ENCODE peak calls at places on chromosomes 2 and 18, in seven cellular contexts. One of them, this sample, is unnamed.

GRCh38 chr18:25310045-25310444 is 41.9 kb downstream of the ZNF521 start:
- DNase-seq in bronchial epithelial cell: peak
- DNase-seq in CD8-positive, alpha-beta T cell: no peak
- DNase-seq in HCT116: peak
- DNase-seq in neural progenitor cell: peak
- DNase-seq in upper lobe of right lung: no peak
- DNase-seq in GM12865: peak
- DNase-seq in this sample: peak

GRCh38 chr2:145383961-145384360 is 864.0 kb upstream of the ZEB2 start:
- DNase-seq in bronchial epithelial cell: no peak
- DNase-seq in CD8-positive, alpha-beta T cell: no peak
- DNase-seq in HCT116: no peak
- DNase-seq in neural progenitor cell: no peak
- DNase-seq in upper lobe of right lung: no peak
- DNase-seq in GM12865: no peak
- DNase-seq in this sample: no peak

GRCh38 chr2:43311276-43311675 is 84.9 kb upstream of the ZFP36L2 start:
- DNase-seq in bronchial epithelial cell: peak
- DNase-seq in CD8-positive, alpha-beta T cell: no peak
- DNase-seq in HCT116: no peak
- DNase-seq in neural progenitor cell: no peak
- DNase-seq in upper lobe of right lung: no peak
- DNase-seq in GM12865: no peak
- DNase-seq in this sample: peak

GRCh38 chr18:35808796-35809195 is 163.7 kb upstream of the RMP24 start:
- DNase-seq in bronchial epithelial cell: no peak
- DNase-seq in CD8-positive, alpha-beta T cell: no peak
- DNase-seq in HCT116: no peak
- DNase-seq in neural progenitor cell: no peak
- DNase-seq in upper lobe of right lung: no peak
- DNase-seq in GM12865: no peak
- DNase-seq in this sample: no peak

GRCh38 chr2:46794693-46795317 is 120.8 kb downstream of the MCFD2 start:
- DNase-seq in bronchial epithelial cell: peak
- DNase-seq in CD8-positive, alpha-beta T cell: no peak
- DNase-seq in HCT116: no peak
- DNase-seq in neural progenitor cell: no peak
- DNase-seq in upper lobe of right lung: no peak
- DNase-seq in GM12865: no peak
- DNase-seq in this sample: peak

GRCh38 chr2:198141726-198142125 is 337.3 kb downstream of the PLCL1 start:
- DNase-seq in bronchial epithelial cell: no peak
- DNase-seq in CD8-positive, alpha-beta T cell: no peak
- DNase-seq in HCT116: no peak
- DNase-seq in neural progenitor cell: no peak
- DNase-seq in upper lobe of right lung: no peak
- DNase-seq in GM12865: no peak
- DNase-seq in this sample: no peak

GRCh38 chr2:146927080-146927714 is 917.6 kb upstream of the ACVR2A start:
- DNase-seq in bronchial epithelial cell: peak
- DNase-seq in CD8-positive, alpha-beta T cell: no peak
- DNase-seq in HCT116: peak
- DNase-seq in neural progenitor cell: peak
- DNase-seq in upper lobe of right lung: no peak
- DNase-seq in GM12865: peak
- DNase-seq in this sample: peak

GRCh38 chr2:68251855-68252406 is 401 bp downstream of the PPP3R1 start:
- DNase-seq in bronchial epithelial cell: no peak
- DNase-seq in CD8-positive, alpha-beta T cell: peak
- DNase-seq in HCT116: no peak
- DNase-seq in neural progenitor cell: peak
- DNase-seq in upper lobe of right lung: peak
- DNase-seq in GM12865: peak
- DNase-seq in this sample: peak

GRCh38 chr2:240520974-240521350 is 36.8 kb downstream of the ANKMY1 start:
- DNase-seq in bronchial epithelial cell: no peak
- DNase-seq in CD8-positive, alpha-beta T cell: no peak
- DNase-seq in HCT116: no peak
- DNase-seq in neural progenitor cell: no peak
- DNase-seq in upper lobe of right lung: no peak
- DNase-seq in GM12865: no peak
- DNase-seq in this sample: no peak

GRCh38 chr2:3222636-3223035 is 155.0 kb downstream of the EIPR1 start:
- DNase-seq in bronchial epithelial cell: no peak
- DNase-seq in CD8-positive, alpha-beta T cell: peak
- DNase-seq in HCT116: no peak
- DNase-seq in neural progenitor cell: no peak
- DNase-seq in upper lobe of right lung: no peak
- DNase-seq in GM12865: peak
- DNase-seq in this sample: no peak

GRCh38 chr18:61859118-61859517 is 33.7 kb downstream of the RNF152 start:
- DNase-seq in bronchial epithelial cell: no peak
- DNase-seq in CD8-positive, alpha-beta T cell: no peak
- DNase-seq in HCT116: no peak
- DNase-seq in neural progenitor cell: no peak
- DNase-seq in upper lobe of right lung: no peak
- DNase-seq in GM12865: peak
- DNase-seq in this sample: no peak

GRCh38 chr2:61009355-61009754 is 8.2 kb upstream of the PEX13 start:
- DNase-seq in bronchial epithelial cell: no peak
- DNase-seq in CD8-positive, alpha-beta T cell: no peak
- DNase-seq in HCT116: no peak
- DNase-seq in neural progenitor cell: no peak
- DNase-seq in upper lobe of right lung: no peak
- DNase-seq in GM12865: no peak
- DNase-seq in this sample: no peak

GRCh38 chr2:16553222-16553621 is 112.4 kb downstream of the CYRIA start:
- DNase-seq in bronchial epithelial cell: peak
- DNase-seq in CD8-positive, alpha-beta T cell: peak
- DNase-seq in HCT116: peak
- DNase-seq in neural progenitor cell: peak
- DNase-seq in upper lobe of right lung: no peak
- DNase-seq in GM12865: peak
- DNase-seq in this sample: peak

GRCh38 chr2:200509608-200510433 is at the start of gene KCTD18:
- DNase-seq in bronchial epithelial cell: peak
- DNase-seq in CD8-positive, alpha-beta T cell: peak
- DNase-seq in HCT116: peak
- DNase-seq in neural progenitor cell: peak
- DNase-seq in upper lobe of right lung: peak
- DNase-seq in GM12865: peak
- DNase-seq in this sample: peak

GRCh38 chr2:121185571-121186074 is 99.4 kb downstream of the TFCP2L1 start:
- DNase-seq in bronchial epithelial cell: peak
- DNase-seq in CD8-positive, alpha-beta T cell: no peak
- DNase-seq in HCT116: peak
- DNase-seq in neural progenitor cell: peak
- DNase-seq in upper lobe of right lung: no peak
- DNase-seq in GM12865: no peak
- DNase-seq in this sample: peak

GRCh38 chr18:77635441-77635840 is 385.8 kb downstream of the GALR1 start:
- DNase-seq in bronchial epithelial cell: no peak
- DNase-seq in CD8-positive, alpha-beta T cell: no peak
- DNase-seq in HCT116: no peak
- DNase-seq in neural progenitor cell: no peak
- DNase-seq in upper lobe of right lung: no peak
- DNase-seq in GM12865: no peak
- DNase-seq in this sample: no peak

GRCh38 chr2:112004246-112004645 is 50.8 kb upstream of the TMEM87B start:
- DNase-seq in bronchial epithelial cell: no peak
- DNase-seq in CD8-positive, alpha-beta T cell: no peak
- DNase-seq in HCT116: no peak
- DNase-seq in neural progenitor cell: no peak
- DNase-seq in upper lobe of right lung: peak
- DNase-seq in GM12865: peak
- DNase-seq in this sample: no peak

GRCh38 chr18:79617521-79618500 is 61.8 kb upstream of the CTDP1 start:
- DNase-seq in bronchial epithelial cell: no peak
- DNase-seq in CD8-positive, alpha-beta T cell: no peak
- DNase-seq in HCT116: no peak
- DNase-seq in neural progenitor cell: no peak
- DNase-seq in upper lobe of right lung: peak
- DNase-seq in GM12865: no peak
- DNase-seq in this sample: no peak

GRCh38 chr2:99708231-99708630 is 218.4 kb upstream of the REV1 start:
- DNase-seq in bronchial epithelial cell: no peak
- DNase-seq in CD8-positive, alpha-beta T cell: no peak
- DNase-seq in HCT116: no peak
- DNase-seq in neural progenitor cell: no peak
- DNase-seq in upper lobe of right lung: no peak
- DNase-seq in GM12865: no peak
- DNase-seq in this sample: no peak

GRCh38 chr2:223562078-223562477 is 40.1 kb downstream of the SCG2 start:
- DNase-seq in bronchial epithelial cell: no peak
- DNase-seq in CD8-positive, alpha-beta T cell: no peak
- DNase-seq in HCT116: peak
- DNase-seq in neural progenitor cell: no peak
- DNase-seq in upper lobe of right lung: no peak
- DNase-seq in GM12865: no peak
- DNase-seq in this sample: peak

GRCh38 chr2:26724004-26724750 is 31.7 kb downstream of the KCNK3 start:
- DNase-seq in bronchial epithelial cell: peak
- DNase-seq in CD8-positive, alpha-beta T cell: no peak
- DNase-seq in HCT116: peak
- DNase-seq in neural progenitor cell: no peak
- DNase-seq in upper lobe of right lung: peak
- DNase-seq in GM12865: no peak
- DNase-seq in this sample: peak
- H3K4me3 ChIP-seq in bronchial epithelial cell: no peak
- H3K4me3 ChIP-seq in CD8-positive, alpha-beta T cell: no peak
- H3K4me3 ChIP-seq in HCT116: peak
- H3K4me3 ChIP-seq in neural progenitor cell: no peak
- H3K4me3 ChIP-seq in upper lobe of right lung: no peak
- H3K4me3 ChIP-seq in GM12865: no peak
- H3K4me3 ChIP-seq in this sample: no peak

GRCh38 chr2:149259136-149259535 is 71.3 kb upstream of the LYPD6 start:
- DNase-seq in bronchial epithelial cell: no peak
- DNase-seq in CD8-positive, alpha-beta T cell: no peak
- DNase-seq in HCT116: no peak
- DNase-seq in neural progenitor cell: no peak
- DNase-seq in upper lobe of right lung: no peak
- DNase-seq in GM12865: no peak
- DNase-seq in this sample: no peak

GRCh38 chr2:149261672-149262071 is 68.7 kb upstream of the LYPD6 start:
- DNase-seq in bronchial epithelial cell: no peak
- DNase-seq in CD8-positive, alpha-beta T cell: no peak
- DNase-seq in HCT116: no peak
- DNase-seq in neural progenitor cell: no peak
- DNase-seq in upper lobe of right lung: no peak
- DNase-seq in GM12865: peak
- DNase-seq in this sample: no peak

DNA sequence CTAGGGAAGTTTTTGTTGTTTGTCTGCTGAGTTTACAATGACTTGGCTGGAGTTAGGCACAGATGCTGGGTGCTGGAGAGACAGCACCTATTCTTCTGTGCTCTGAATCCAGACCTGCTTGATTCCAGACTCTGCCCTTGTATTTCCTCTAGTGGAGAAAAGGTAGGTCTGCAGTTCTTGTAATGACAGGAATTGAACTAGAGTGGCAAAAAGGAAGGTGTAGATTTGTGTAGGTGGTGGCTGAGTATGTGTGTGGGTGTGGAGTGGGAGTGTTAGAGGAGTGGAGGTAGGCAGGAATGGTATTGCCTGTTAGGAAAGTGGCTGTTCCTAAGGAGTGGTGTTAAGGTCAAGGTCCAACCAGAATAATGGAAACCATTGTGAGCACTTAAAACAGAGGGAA is 71.9 kb upstream of the LYPD6 start:
- DNase-seq in bronchial epithelial cell: peak
- DNase-seq in CD8-positive, alpha-beta T cell: no peak
- DNase-seq in HCT116: no peak
- DNase-seq in neural progenitor cell: no peak
- DNase-seq in upper lobe of right lung: no peak
- DNase-seq in GM12865: no peak
- DNase-seq in this sample: peak
- TF ChIP-seq CTCF in bronchial epithelial cell: no peak
- TF ChIP-seq CTCF in CD8-positive, alpha-beta T cell: no peak
- TF ChIP-seq CTCF in HCT116: peak
- TF ChIP-seq CTCF in neural progenitor cell: peak
- TF ChIP-seq CTCF in upper lobe of right lung: no peak
- TF ChIP-seq CTCF in GM12865: peak
- TF ChIP-seq CTCF in this sample: peak

GRCh38 chr2:161426788-161427412 is 10.8 kb downstream of the TBR1 start:
- DNase-seq in bronchial epithelial cell: no peak
- DNase-seq in CD8-positive, alpha-beta T cell: no peak
- DNase-seq in HCT116: no peak
- DNase-seq in neural progenitor cell: peak
- DNase-seq in upper lobe of right lung: no peak
- DNase-seq in GM12865: no peak
- DNase-seq in this sample: no peak
- H3K4me3 ChIP-seq in bronchial epithelial cell: no peak
- H3K4me3 ChIP-seq in CD8-positive, alpha-beta T cell: no peak
- H3K4me3 ChIP-seq in HCT116: no peak
- H3K4me3 ChIP-seq in neural progenitor cell: peak
- H3K4me3 ChIP-seq in upper lobe of right lung: no peak
- H3K4me3 ChIP-seq in GM12865: no peak
- H3K4me3 ChIP-seq in this sample: peak

DNA sequence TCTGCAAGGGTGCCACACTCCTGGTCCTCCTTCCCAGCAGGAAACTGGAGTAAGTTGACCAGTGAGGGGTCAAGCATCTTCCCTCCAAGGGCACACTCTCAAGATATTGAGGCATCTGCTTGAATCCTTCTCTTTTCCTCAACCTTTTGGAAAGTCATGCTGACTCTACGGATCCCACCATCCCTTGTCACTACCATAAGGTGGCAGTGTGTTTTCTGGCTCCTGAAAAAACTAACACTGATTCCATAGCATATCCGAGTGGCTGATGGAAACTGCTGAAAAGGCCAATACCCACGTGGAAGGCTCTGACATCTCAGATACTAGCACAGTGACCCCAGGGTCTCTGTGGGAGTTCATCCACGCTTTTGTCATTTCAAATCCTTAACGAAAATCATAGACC is 37.1 kb downstream of the GPR45 start:
- DNase-seq in bronchial epithelial cell: no peak
- DNase-seq in CD8-positive, alpha-beta T cell: no peak
- DNase-seq in HCT116: no peak
- DNase-seq in neural progenitor cell: no peak
- DNase-seq in upper lobe of right lung: no peak
- DNase-seq in GM12865: no peak
- DNase-seq in this sample: no peak
- TF ChIP-seq CTCF in bronchial epithelial cell: no peak
- TF ChIP-seq CTCF in CD8-positive, alpha-beta T cell: no peak
- TF ChIP-seq CTCF in HCT116: no peak
- TF ChIP-seq CTCF in neural progenitor cell: peak
- TF ChIP-seq CTCF in upper lobe of right lung: no peak
- TF ChIP-seq CTCF in GM12865: no peak
- TF ChIP-seq CTCF in this sample: no peak

DNA sequence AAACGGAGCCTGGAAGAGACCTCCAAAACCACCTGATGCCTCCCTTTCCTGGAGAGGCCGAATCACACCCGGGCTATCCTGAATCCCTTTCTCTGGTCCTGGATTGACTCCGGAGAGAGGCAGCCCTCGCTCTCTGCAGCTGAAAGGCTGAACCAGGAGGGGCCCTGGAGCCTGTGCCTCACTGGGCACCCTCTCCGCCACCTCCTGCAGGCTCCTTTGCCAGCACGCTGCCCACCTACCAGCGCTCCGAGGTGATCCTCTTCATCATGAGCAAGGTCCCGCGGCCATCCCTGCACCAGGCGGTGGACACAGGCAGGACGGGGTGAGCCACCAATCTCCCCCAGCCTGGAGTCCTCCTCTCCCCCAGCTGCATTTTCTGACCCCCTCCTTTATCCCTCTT is 35.7 kb downstream of the POMC start:
- DNase-seq in bronchial epithelial cell: no peak
- DNase-seq in CD8-positive, alpha-beta T cell: no peak
- DNase-seq in HCT116: no peak
- DNase-seq in neural progenitor cell: no peak
- DNase-seq in upper lobe of right lung: no peak
- DNase-seq in GM12865: no peak
- DNase-seq in this sample: no peak
- H3K4me3 ChIP-seq in bronchial epithelial cell: no peak
- H3K4me3 ChIP-seq in CD8-positive, alpha-beta T cell: no peak
- H3K4me3 ChIP-seq in HCT116: no peak
- H3K4me3 ChIP-seq in neural progenitor cell: peak
- H3K4me3 ChIP-seq in upper lobe of right lung: no peak
- H3K4me3 ChIP-seq in GM12865: no peak
- H3K4me3 ChIP-seq in this sample: no peak